ENCODE peak calls at places on chromosomes 7 and 10, in five cellular contexts. U is WTC11, N is GM12878, Z is HepG2, L is H1. I is an unnamed sample.

GRCh38 chr7:22853674-22854157 is 31.1 kb upstream of the TOMM7 start:
- DNase-seq in U (peak; percentile 27), N (no peak), Z (no peak), L (no peak), I (no peak)

GRCh38 chr10:52488606-52489485 is 174.8 kb downstream of the DKK1 start:
- DNase-seq in Z (peak; percentile 46), N (no peak), L (no peak), U (no peak), I (peak; percentile 14)

GRCh38 chr7:122803323-122803722 is 82.9 kb downstream of the CADPS2 start:
- DNase-seq in L (no peak), Z (peak; percentile 36), N (no peak), U (no peak), I (no peak)

GRCh38 chr7:92422926-92423325 is 24.4 kb upstream of the GATAD1 start:
- DNase-seq in U (no peak), L (no peak), Z (no peak), N (no peak), I (no peak)

GRCh38 chr7:24024276-24024675 is 259.7 kb upstream of the NPY start:
- DNase-seq in L (no peak), U (no peak), Z (no peak), N (no peak), I (no peak)

GRCh38 chr7:102875700-102876192 is 37.1 kb upstream of the LRRC17 start:
- DNase-seq in Z (peak; percentile 82), N (no peak), U (no peak), L (peak; percentile 10), I (peak; percentile 65)

GRCh38 chr7:27745064-27745583 is 5.2 kb downstream of the TAX1BP1 start:
- DNase-seq in U (no peak), N (no peak), Z (peak; percentile 92), L (no peak), I (no peak)

GRCh38 chr7:5636914-5637313 is 144.5 kb downstream of the RNF216 start:
- DNase-seq in L (no peak), Z (no peak), N (no peak), U (no peak), I (no peak)

GRCh38 chr10:119233821-119234220 is 26.4 kb downstream of the GRK5 start:
- DNase-seq in U (no peak), N (no peak), L (no peak), Z (no peak), I (no peak)

GRCh38 chr7:47472444-47473157 is 109.3 kb downstream of the TNS3 start:
- DNase-seq in N (no peak), U (no peak), L (no peak), Z (no peak), I (no peak)

GRCh38 chr7:50558380-50559051 is 6.7 kb downstream of the DDC start:
- DNase-seq in Z (no peak), U (no peak), N (no peak), L (no peak), I (no peak)

GRCh38 chr10:123306290-123306689 is 152.1 kb downstream of the BUB3 start:
- DNase-seq in L (no peak), U (no peak), Z (no peak), N (no peak), I (no peak)

GRCh38 chr10:76251773-76252617 is 820.6 kb downstream of the LRMDA start:
- DNase-seq in U (no peak), Z (no peak), N (no peak), L (no peak), I (no peak)
- TF ChIP-seq ATF2 in U (no peak), Z (no peak), N (no peak), L (no peak), I (no peak)

GRCh38 chr7:94642838-94643653 is 12.9 kb downstream of the SGCE start:
- DNase-seq in Z (peak; percentile 96), L (no peak), N (no peak), U (no peak), I (no peak)
- TF ChIP-seq ATF2 in Z (peak; percentile 82), L (no peak), N (no peak), U (no peak), I (no peak)

GRCh38 chr7:18119985-18120384 is 92.3 kb upstream of the PRPS1L1 start:
- DNase-seq in Z (no peak), N (no peak), U (peak; percentile 38), L (no peak), I (no peak)
- TF ChIP-seq ATF2 in Z (no peak), N (no peak), U (no peak), L (no peak), I (no peak)

DNA sequence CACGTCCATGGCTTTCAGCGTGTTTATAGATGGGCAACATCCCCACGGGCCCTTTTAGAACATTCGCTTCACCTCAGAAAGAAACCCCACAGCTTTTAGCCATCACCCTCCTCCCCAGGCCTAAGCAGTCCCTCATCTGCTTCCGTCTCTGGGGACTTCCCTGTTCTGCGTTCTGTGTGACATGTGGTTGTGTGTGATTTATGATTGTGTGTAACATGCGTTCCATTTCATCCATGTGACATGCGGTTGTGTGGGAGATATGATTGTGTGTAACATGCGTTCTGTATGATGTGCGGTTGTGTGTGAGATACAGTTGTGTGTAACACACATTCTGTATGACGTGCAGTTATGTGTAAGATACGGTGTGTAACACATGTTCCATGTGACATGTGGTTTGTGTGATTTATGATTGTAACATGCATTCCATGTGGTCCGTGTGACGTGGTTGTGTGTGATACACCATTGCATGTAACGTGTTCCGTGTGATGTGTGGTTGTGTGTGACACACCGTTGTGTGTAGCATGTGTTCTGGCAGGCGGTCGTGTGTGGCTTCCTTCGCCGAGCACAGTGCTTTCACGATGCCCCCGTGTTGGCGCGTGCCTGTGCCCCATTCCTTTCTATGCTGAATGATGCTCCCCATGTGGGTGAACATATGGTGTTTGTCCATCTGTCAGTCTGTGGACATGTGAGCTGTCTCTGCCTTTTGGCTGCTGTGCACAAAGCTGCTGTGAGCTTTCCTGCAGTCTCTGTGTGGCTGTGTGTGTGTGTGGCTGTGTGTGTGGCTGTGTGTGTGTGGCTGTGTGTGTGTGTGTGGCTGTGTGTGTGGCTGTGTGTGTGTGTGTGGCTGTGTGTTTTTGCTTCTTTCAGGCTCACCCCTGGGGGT is 26.2 kb downstream of the PWWP2B start:
- DNase-seq in L (no peak), N (no peak), Z (no peak), U (no peak), I (no peak)
- TF ChIP-seq ATF2 in L (no peak), N (no peak), Z (no peak), U (no peak), I (no peak)

GRCh38 chr10:31273789-31274188 is 45.2 kb upstream of the ZEB1 start:
- DNase-seq in Z (no peak), N (no peak), U (no peak), L (no peak), I (no peak)

GRCh38 chr10:31270954-31271353 is 48.1 kb upstream of the ZEB1 start:
- DNase-seq in Z (no peak), U (no peak), L (no peak), N (no peak), I (no peak)

GRCh38 chr10:31278279-31278941 is 40.6 kb upstream of the ZEB1 start:
- DNase-seq in N (no peak), L (no peak), Z (no peak), U (no peak), I (peak; percentile 61)

GRCh38 chr10:31272841-31273240 is 46.2 kb upstream of the ZEB1 start:
- DNase-seq in L (no peak), U (no peak), N (no peak), Z (no peak), I (no peak)

DNA sequence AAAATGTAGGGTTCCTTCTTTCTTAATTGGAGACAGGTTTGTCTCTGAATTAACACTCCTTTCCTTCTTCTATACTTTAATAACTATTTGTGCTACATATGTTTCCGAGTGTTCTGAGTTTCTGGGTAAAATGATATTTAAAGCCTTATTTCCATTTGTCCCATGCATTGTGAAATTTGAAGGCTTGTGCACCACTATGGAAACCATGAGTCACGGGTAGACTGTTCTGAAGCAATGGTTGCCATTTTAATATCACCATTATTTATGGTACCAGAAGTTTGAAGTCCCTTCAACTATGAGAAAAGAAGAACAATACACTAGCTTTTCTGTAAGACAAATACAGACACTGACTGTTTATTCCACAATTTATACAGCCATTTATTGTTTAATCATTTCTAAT is 44.7 kb upstream of the ZEB1 start:
- DNase-seq in Z (no peak), L (no peak), N (no peak), U (no peak), I (no peak)
- TF ChIP-seq ATF2 in Z (no peak), L (no peak), N (no peak), U (no peak), I (no peak)

GRCh38 chr7:129569811-129570215 is 41.7 kb upstream of the NRF1 start:
- DNase-seq in L (no peak), N (no peak), U (no peak), Z (peak; percentile 89), I (no peak)
- TF ChIP-seq ATF2 in L (no peak), N (no peak), U (no peak), Z (no peak), I (no peak)